ENCODE peak calls at places on chromosomes 7 and 10, in four cellular contexts. B is stimulated activated CD8-positive, alpha-beta memory T cell treated with anti-CD3 and anti-CD28 coated beads, Interleukin-15, amount 100 ng/mL, for 1 hour; M is Peyer's patch; R is ACHN. F is an unnamed sample.

GRCh38 chr7:70193514-70193913 is 595.2 kb downstream of the AUTS2 start:
- DNase-seq in R (peak; percentile 17), B (no peak), M (no peak), F (no peak)

GRCh38 chr7:16918288-16918895 is 36.6 kb upstream of the AGR3 start:
- DNase-seq in B (no peak), R (peak; percentile 66), M (no peak), F (no peak)

GRCh38 chr10:47165711-47166404 is 134.1 kb upstream of the GDF10 start:
- DNase-seq in R (no peak), M (peak; percentile 70), B (no peak), F (no peak)

GRCh38 chr7:69062020-69062760 is 536.1 kb upstream of the AUTS2 start:
- DNase-seq in B (no peak), R (no peak), M (no peak), F (no peak)

GRCh38 chr10:35722636-35723420 is 80.7 kb upstream of the FZD8 start:
- DNase-seq in R (no peak), B (no peak), M (no peak), F (no peak)

GRCh38 chr7:24025094-24025493 is 258.9 kb upstream of the NPY start:
- DNase-seq in M (no peak), B (no peak), R (no peak), F (no peak)

GRCh38 chr7:93228302-93228701 is 2.0 kb upstream of the HEPACAM2 start:
- DNase-seq in B (no peak), R (peak; percentile 79), M (no peak), F (no peak)

GRCh38 chr7:101363734-101364374 is 1.2 kb downstream of the COL26A1 start:
- DNase-seq in R (peak; percentile 65), M (peak; percentile 77), B (peak; percentile 35), F (peak; percentile 39)

GRCh38 chr7:22372863-22373262 is 15.9 kb upstream of the RAPGEF5 start:
- DNase-seq in R (no peak), M (no peak), B (no peak), F (no peak)

GRCh38 chr10:123751340-123751739 is 85.2 kb downstream of the GPR26 start:
- DNase-seq in B (no peak), R (no peak), M (peak; percentile 11), F (no peak)

GRCh38 chr7:101828308-101829020 is 11.0 kb downstream of the CUX1 start:
- DNase-seq in M (no peak), R (no peak), B (no peak), F (no peak)

GRCh38 chr10:125120046-125120710 is 40.2 kb downstream of the CTBP2 start:
- DNase-seq in B (no peak), M (peak; percentile 63), R (peak; percentile 26), F (no peak)

GRCh38 chr7:135321556-135321955 is 87.9 kb downstream of the STRA8 start:
- DNase-seq in R (no peak), B (no peak), M (no peak), F (no peak)

GRCh38 chr7:5495581-5496375 is 72.1 kb upstream of the TNRC18 start:
- DNase-seq in R (peak; percentile 67), M (no peak), B (no peak), F (no peak)

GRCh38 chr10:48608279-48608681 is 3.4 kb upstream of the ARHGAP22 start:
- DNase-seq in R (peak; percentile 75), M (peak; percentile 70), B (no peak), F (peak; percentile 18)

GRCh38 chr10:17006631-17007161 is 122.9 kb downstream of the CUBN start:
- DNase-seq in M (no peak), R (no peak), B (no peak), F (no peak)

GRCh38 chr10:100346351-100346764 is 675 bp upstream of the SCD start:
- DNase-seq in R (peak; percentile 79), M (peak; percentile 77), B (peak; percentile 20), F (peak; percentile 75)

GRCh38 chr7:114138587-114138986 is 219.8 kb upstream of the PPP1R3A start:
- DNase-seq in R (no peak), M (no peak), B (no peak), F (no peak)

GRCh38 chr10:90999512-91000172 is 78.8 kb upstream of the ANKRD1 start:
- DNase-seq in B (no peak), R (no peak), M (no peak), F (no peak)

GRCh38 chr10:73908853-73909611 is 1.9 kb upstream of the PLAU start:
- DNase-seq in M (peak; percentile 58), B (no peak), R (peak; percentile 94), F (peak; percentile 73)

GRCh38 chr7:21106296-21106732 is 319.6 kb upstream of the SP8 start:
- DNase-seq in M (no peak), B (no peak), R (no peak), F (no peak)

GRCh38 chr7:137681657-137682562 is 164.9 kb downstream of the DGKI start:
- DNase-seq in R (no peak), M (no peak), B (no peak), F (no peak)

GRCh38 chr7:48388922-48389321 is 217.7 kb downstream of the ABCA13 start:
- DNase-seq in B (no peak), R (no peak), M (no peak), F (no peak)

GRCh38 chr10:74227697-74228424 is 76.8 kb downstream of the ADK start:
- DNase-seq in M (no peak), R (no peak), B (no peak), F (no peak)

GRCh38 chr7:81715984-81716588 is 53.8 kb downstream of the HGF start:
- DNase-seq in R (peak; percentile 79), M (no peak), B (no peak), F (no peak)

GRCh38 chr7:67105382-67105781 is 108.7 kb downstream of the TYW1 start:
- DNase-seq in B (no peak), R (no peak), M (no peak), F (no peak)

GRCh38 chr7:155722936-155723335 is 78.5 kb downstream of the RBM33 start:
- DNase-seq in R (no peak), B (no peak), M (no peak), F (no peak)

GRCh38 chr10:84257343-84258020 is 12.6 kb downstream of the RGR start:
- DNase-seq in B (no peak), M (no peak), R (no peak), F (no peak)

GRCh38 chr7:7913506-7913905 is 55.1 kb upstream of the GLCCI1 start:
- DNase-seq in R (no peak), M (no peak), B (no peak), F (no peak)

GRCh38 chr10:132939957-132940790 is 2.2 kb downstream of the CFAP46 start:
- DNase-seq in R (no peak), M (no peak), B (no peak), F (no peak)

GRCh38 chr7:26090927-26091519 is 61.0 kb upstream of the NFE2L3 start:
- DNase-seq in R (peak; percentile 70), M (no peak), B (no peak), F (no peak)

GRCh38 chr7:137867289-137867688 is 20.5 kb upstream of the DGKI start:
- DNase-seq in B (no peak), R (no peak), M (no peak), F (no peak)